ENCODE peak calls at places on chromosomes 11 and 22, in four cellular contexts. N, D, M and R are unnamed samples.

GRCh38 chr11:57787920-57788716 is 26.5 kb downstream of the CTNND1 start:
- DNase-seq in N (peak; percentile 22), D (peak; percentile 73), M (no peak), R (no peak)

GRCh38 chr11:60985991-60986915 is 14.8 kb downstream of the CD6 start:
- DNase-seq in N (peak; percentile 66), D (peak; percentile 32), M (no peak), R (no peak)

GRCh38 chr11:95849087-95849825 is 59.0 kb downstream of the CEP57 start:
- DNase-seq in N (peak; percentile 16), D (peak; percentile 31), M (peak; percentile 60), R (peak; percentile 27)

GRCh38 chr22:29914165-29914564 is 31.2 kb downstream of the MTMR3 start:
- DNase-seq in N (no peak), D (no peak), M (no peak), R (peak; percentile 76)

GRCh38 chr11:129141748-129142475 is 50.2 kb downstream of the ARHGAP32 start:
- DNase-seq in N (no peak), D (no peak), M (no peak), R (no peak)

GRCh38 chr11:70527429-70528045 is 129.2 kb downstream of the CTTN start:
- DNase-seq in N (no peak), D (no peak), M (no peak), R (no peak)

GRCh38 chr11:8608646-8609045 is 14.6 kb upstream of the STK33 start:
- DNase-seq in N (no peak), D (no peak), M (no peak), R (no peak)

GRCh38 chr11:95592455-95592854 is 197.1 kb downstream of the FAM76B start:
- DNase-seq in N (no peak), D (no peak), M (peak; percentile 37), R (no peak)

GRCh38 chr22:50576806-50577696 is 1.2 kb downstream of the CPT1B start:
- DNase-seq in N (no peak), D (no peak), M (no peak), R (no peak)

GRCh38 chr22:50577697-50577986 is 585 bp downstream of the CPT1B start:
- DNase-seq in N (no peak), D (no peak), M (no peak), R (no peak)

GRCh38 chr22:50574383-50574755 is 3.9 kb downstream of the CPT1B start:
- DNase-seq in N (no peak), D (no peak), M (no peak), R (no peak)

GRCh38 chr22:50575426-50575941 is 2.7 kb downstream of the CPT1B start:
- DNase-seq in N (no peak), D (no peak), M (no peak), R (no peak)

GRCh38 chr22:50576070-50576469 is 2.2 kb downstream of the CPT1B start:
- DNase-seq in N (no peak), D (no peak), M (peak; percentile 60), R (no peak)
- TF ChIP-seq CTCF in N (no peak), D (no peak), M (peak; percentile 49), R (peak; percentile 23)

GRCh38 chr11:88886796-88887195 is 179.0 kb downstream of the GRM5 start:
- DNase-seq in N (no peak), D (peak; percentile 67), M (peak; percentile 1), R (no peak)
- TF ChIP-seq CTCF in N (no peak), D (peak; percentile 62), M (peak; percentile 36), R (peak; percentile 40)

DNA sequence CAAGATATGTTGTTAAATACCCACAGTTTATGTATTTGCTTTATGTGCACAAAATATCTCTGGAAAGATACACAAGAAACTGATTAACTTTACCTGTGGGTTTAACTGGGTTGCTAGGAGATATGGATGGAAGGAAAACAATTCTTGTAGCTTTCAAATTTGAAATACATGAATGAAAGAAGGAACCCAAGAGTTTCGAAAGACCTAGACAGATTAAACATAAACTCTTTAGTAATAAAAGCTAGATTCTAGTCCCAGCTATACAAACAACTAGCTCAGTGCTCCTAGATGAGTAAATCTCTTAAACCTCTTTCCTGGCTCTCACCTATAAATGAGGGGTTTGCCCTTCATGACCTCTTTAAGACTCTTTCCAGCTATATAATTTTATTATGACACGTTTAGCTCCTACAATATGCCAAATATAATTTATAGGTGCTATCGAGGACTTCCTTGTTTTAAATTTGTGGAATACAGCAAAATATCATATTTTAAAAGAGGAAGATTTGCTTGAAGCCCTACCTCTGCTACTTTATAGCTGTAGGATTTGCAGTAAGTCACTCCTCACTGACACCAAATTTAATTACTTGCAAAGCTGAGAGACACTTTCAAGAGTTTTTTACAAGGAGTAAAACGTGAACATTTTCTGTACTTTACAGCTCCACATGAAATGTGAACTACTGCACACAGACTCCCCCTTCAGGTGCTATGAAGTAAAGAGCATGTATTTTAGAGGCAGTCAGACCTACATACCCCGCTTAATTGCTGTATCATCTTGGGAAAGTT is 50.7 kb downstream of the RRAS2 start:
- DNase-seq in N (peak; percentile 52), D (peak; percentile 71), M (peak; percentile 60), R (no peak)
- TF ChIP-seq CTCF in N (peak; percentile 74), D (peak; percentile 65), M (peak; percentile 77), R (peak; percentile 69)

GRCh38 chr11:11230802-11231562 is 122.1 kb downstream of the CSNK2A3 start:
- DNase-seq in N (no peak), D (peak; percentile 57), M (peak; percentile 50), R (no peak)
- TF ChIP-seq CTCF in N (no peak), D (peak; percentile 56), M (peak; percentile 25), R (peak; percentile 27)

GRCh38 chr11:2196970-2197770 is 25.6 kb upstream of the TH start:
- DNase-seq in N (peak; percentile 83), D (peak; percentile 64), M (peak; percentile 90), R (no peak)
- TF ChIP-seq CTCF in N (peak; percentile 78), D (peak; percentile 79), M (peak; percentile 86), R (peak; percentile 94)

DNA sequence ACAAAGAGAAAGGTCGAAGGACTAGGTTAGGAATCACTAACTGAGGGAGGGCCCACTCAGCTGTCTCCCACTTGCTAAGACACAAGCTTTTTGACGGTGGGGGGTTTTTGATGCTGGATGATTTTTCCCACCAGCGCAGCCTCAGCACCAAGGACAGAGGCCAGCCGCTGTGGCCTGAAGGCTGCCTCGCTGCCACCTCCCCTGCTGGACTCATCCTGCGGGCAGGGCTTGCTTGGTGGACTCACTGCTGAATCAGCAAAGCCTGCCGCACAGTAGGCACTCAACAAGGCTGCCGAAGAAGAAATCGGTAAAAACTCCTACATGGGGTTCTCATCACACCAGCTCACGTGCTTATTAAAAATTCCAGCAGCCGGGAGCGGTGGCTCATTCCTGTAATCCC is 2.6 kb downstream of the ALG12 start:
- DNase-seq in N (no peak), D (no peak), M (no peak), R (no peak)
- TF ChIP-seq CTCF in N (no peak), D (no peak), M (no peak), R (no peak)

GRCh38 chr22:47626428-47627390 is 864.3 kb downstream of the TBC1D22A start:
- DNase-seq in N (no peak), D (no peak), M (no peak), R (no peak)
- TF ChIP-seq CTCF in N (no peak), D (no peak), M (no peak), R (no peak)